ENCODE peak calls at places on chromosomes 2 and 18, in four cellular contexts. One of them, this sample, is unnamed.

GRCh38 chr2:128796321-128796720 is 477.7 kb upstream of the HS6ST1 start:
- DNase-seq in Daoy: no peak
- DNase-seq in stimulated activated CD8-positive, alpha-beta memory T cell treated with anti-CD3 and anti-CD28 coated beads, Interleukin-4, amount 100 ng/mL, for 24 hours: no peak
- DNase-seq in amniotic stem cell: no peak
- DNase-seq in this sample: no peak

GRCh38 chr18:36152781-36153180 is 23.1 kb downstream of the ELP2 start:
- DNase-seq in Daoy: no peak
- DNase-seq in stimulated activated CD8-positive, alpha-beta memory T cell treated with anti-CD3 and anti-CD28 coated beads, Interleukin-4, amount 100 ng/mL, for 24 hours: no peak
- DNase-seq in amniotic stem cell: no peak
- DNase-seq in this sample: no peak

GRCh38 chr2:136310005-136310495 is 192.1 kb upstream of the CXCR4 start:
- DNase-seq in Daoy: peak
- DNase-seq in stimulated activated CD8-positive, alpha-beta memory T cell treated with anti-CD3 and anti-CD28 coated beads, Interleukin-4, amount 100 ng/mL, for 24 hours: peak
- DNase-seq in amniotic stem cell: no peak
- DNase-seq in this sample: no peak

GRCh38 chr2:215737496-215737895 is 275.9 kb downstream of the MREG start:
- DNase-seq in Daoy: no peak
- DNase-seq in stimulated activated CD8-positive, alpha-beta memory T cell treated with anti-CD3 and anti-CD28 coated beads, Interleukin-4, amount 100 ng/mL, for 24 hours: no peak
- DNase-seq in amniotic stem cell: no peak
- DNase-seq in this sample: no peak

GRCh38 chr2:64837925-64838641 is 151.1 kb upstream of the SLC1A4 start:
- DNase-seq in Daoy: peak
- DNase-seq in stimulated activated CD8-positive, alpha-beta memory T cell treated with anti-CD3 and anti-CD28 coated beads, Interleukin-4, amount 100 ng/mL, for 24 hours: no peak
- DNase-seq in amniotic stem cell: no peak
- DNase-seq in this sample: peak

GRCh38 chr2:65634304-65634703 is 201.9 kb upstream of the SPRED2 start:
- DNase-seq in Daoy: no peak
- DNase-seq in stimulated activated CD8-positive, alpha-beta memory T cell treated with anti-CD3 and anti-CD28 coated beads, Interleukin-4, amount 100 ng/mL, for 24 hours: no peak
- DNase-seq in amniotic stem cell: no peak
- DNase-seq in this sample: no peak

GRCh38 chr2:44929680-44930273 is 11.7 kb upstream of the SIX3 start:
- DNase-seq in Daoy: no peak
- DNase-seq in stimulated activated CD8-positive, alpha-beta memory T cell treated with anti-CD3 and anti-CD28 coated beads, Interleukin-4, amount 100 ng/mL, for 24 hours: no peak
- DNase-seq in amniotic stem cell: no peak
- DNase-seq in this sample: no peak

GRCh38 chr2:151782378-151783132 is 45.7 kb downstream of the ARL5A start:
- DNase-seq in Daoy: no peak
- DNase-seq in stimulated activated CD8-positive, alpha-beta memory T cell treated with anti-CD3 and anti-CD28 coated beads, Interleukin-4, amount 100 ng/mL, for 24 hours: no peak
- DNase-seq in amniotic stem cell: no peak
- DNase-seq in this sample: no peak

GRCh38 chr2:182366625-182367024 is 60.2 kb downstream of the PDE1A start:
- DNase-seq in Daoy: no peak
- DNase-seq in stimulated activated CD8-positive, alpha-beta memory T cell treated with anti-CD3 and anti-CD28 coated beads, Interleukin-4, amount 100 ng/mL, for 24 hours: no peak
- DNase-seq in amniotic stem cell: no peak
- DNase-seq in this sample: peak

GRCh38 chr2:205377324-205377723 is 305.0 kb upstream of the NRP2 start:
- DNase-seq in Daoy: no peak
- DNase-seq in stimulated activated CD8-positive, alpha-beta memory T cell treated with anti-CD3 and anti-CD28 coated beads, Interleukin-4, amount 100 ng/mL, for 24 hours: no peak
- DNase-seq in amniotic stem cell: no peak
- DNase-seq in this sample: no peak

GRCh38 chr2:110095994-110096633 is 19.5 kb downstream of the MALL start:
- DNase-seq in Daoy: no peak
- DNase-seq in stimulated activated CD8-positive, alpha-beta memory T cell treated with anti-CD3 and anti-CD28 coated beads, Interleukin-4, amount 100 ng/mL, for 24 hours: no peak
- DNase-seq in amniotic stem cell: no peak
- DNase-seq in this sample: no peak

GRCh38 chr18:53764086-53764485 is 460.4 kb downstream of the MBD2 start:
- DNase-seq in Daoy: no peak
- DNase-seq in stimulated activated CD8-positive, alpha-beta memory T cell treated with anti-CD3 and anti-CD28 coated beads, Interleukin-4, amount 100 ng/mL, for 24 hours: no peak
- DNase-seq in amniotic stem cell: no peak
- DNase-seq in this sample: no peak

GRCh38 chr2:44126106-44126797 is 42.4 kb upstream of the PPM1B start:
- DNase-seq in Daoy: no peak
- DNase-seq in stimulated activated CD8-positive, alpha-beta memory T cell treated with anti-CD3 and anti-CD28 coated beads, Interleukin-4, amount 100 ng/mL, for 24 hours: no peak
- DNase-seq in amniotic stem cell: no peak
- DNase-seq in this sample: no peak

GRCh38 chr2:166643980-166644379 is 149.9 kb upstream of the SCN7A start:
- DNase-seq in Daoy: no peak
- DNase-seq in stimulated activated CD8-positive, alpha-beta memory T cell treated with anti-CD3 and anti-CD28 coated beads, Interleukin-4, amount 100 ng/mL, for 24 hours: no peak
- DNase-seq in amniotic stem cell: no peak
- DNase-seq in this sample: no peak

GRCh38 chr2:36892805-36893204 is 73.5 kb downstream of the STRN start:
- DNase-seq in Daoy: no peak
- DNase-seq in stimulated activated CD8-positive, alpha-beta memory T cell treated with anti-CD3 and anti-CD28 coated beads, Interleukin-4, amount 100 ng/mL, for 24 hours: no peak
- DNase-seq in amniotic stem cell: no peak
- DNase-seq in this sample: no peak

GRCh38 chr2:227661019-227661726 is 5.4 kb upstream of the SCYGR5 start:
- DNase-seq in Daoy: no peak
- DNase-seq in stimulated activated CD8-positive, alpha-beta memory T cell treated with anti-CD3 and anti-CD28 coated beads, Interleukin-4, amount 100 ng/mL, for 24 hours: no peak
- DNase-seq in amniotic stem cell: no peak
- DNase-seq in this sample: no peak

GRCh38 chr18:64332851-64333250 is 184.0 kb upstream of the LINC00305 start:
- DNase-seq in Daoy: no peak
- DNase-seq in stimulated activated CD8-positive, alpha-beta memory T cell treated with anti-CD3 and anti-CD28 coated beads, Interleukin-4, amount 100 ng/mL, for 24 hours: no peak
- DNase-seq in amniotic stem cell: no peak
- DNase-seq in this sample: no peak

GRCh38 chr2:120628248-120628647 is 107.4 kb upstream of the GLI2 start:
- DNase-seq in Daoy: no peak
- DNase-seq in stimulated activated CD8-positive, alpha-beta memory T cell treated with anti-CD3 and anti-CD28 coated beads, Interleukin-4, amount 100 ng/mL, for 24 hours: no peak
- DNase-seq in amniotic stem cell: no peak
- DNase-seq in this sample: no peak

This sample was measured in H4.